ENCODE peak calls at places on chromosomes 2 and 18, in four cellular contexts. U is neural progenitor cell, L is K562, B is fibroblast of lung. X is an unnamed sample.

GRCh38 chr18:79791141-79791972 is 6.4 kb upstream of the KCNG2 start:
- DNase-seq in U (no peak), L (no peak), B (peak), X (peak)

GRCh38 chr18:3594760-3595241 is 144.8 kb downstream of the TGIF1 start:
- DNase-seq in U (peak), L (no peak), B (peak), X (peak)

GRCh38 chr2:109438773-109439191 is 175.0 kb downstream of the SEPTIN10 start:
- DNase-seq in U (no peak), L (no peak), B (peak), X (peak)

GRCh38 chr2:221467610-221468009 is 104.5 kb downstream of the EPHA4 start:
- DNase-seq in U (no peak), L (no peak), B (peak), X (peak)

GRCh38 chr2:25301453-25302352 is 40.0 kb downstream of the DNMT3A start:
- DNase-seq in U (no peak), L (no peak), B (peak), X (peak)

GRCh38 chr2:24844023-24844685 is 50.9 kb downstream of the CENPO start:
- DNase-seq in U (no peak), L (no peak), B (no peak), X (no peak)

GRCh38 chr2:10161961-10162441 is 39.5 kb downstream of the RRM2 start:
- DNase-seq in U (no peak), L (no peak), B (peak), X (peak)

GRCh38 chr2:211674715-211675114 is 863.9 kb downstream of the ERBB4 start:
- DNase-seq in U (no peak), L (no peak), B (no peak), X (no peak)

GRCh38 chr2:20050104-20050711 is 1.2 kb downstream of the LAPTM4A start:
- DNase-seq in U (no peak), L (peak), B (peak), X (peak)

GRCh38 chr2:160652236-160652635 is 158.6 kb upstream of the RBMS1 start:
- DNase-seq in U (no peak), L (no peak), B (peak), X (peak)

GRCh38 chr18:58400337-58400885 is 228.5 kb downstream of the ALPK2 start:
- DNase-seq in U (no peak), L (no peak), B (no peak), X (no peak)

GRCh38 chr2:101793277-101793969 is 95.9 kb downstream of the MAP4K4 start:
- DNase-seq in U (peak), L (no peak), B (no peak), X (no peak)

GRCh38 chr18:7568426-7568825 is 1.3 kb downstream of the PTPRM start:
- DNase-seq in U (peak), L (no peak), B (peak), X (no peak)

GRCh38 chr2:28360742-28361293 is 31.8 kb upstream of the FOSL2 start:
- DNase-seq in U (no peak), L (peak), B (peak), X (peak)

GRCh38 chr2:224165901-224166319 is 126.8 kb upstream of the SERPINE2 start:
- DNase-seq in U (no peak), L (no peak), B (peak), X (peak)

GRCh38 chr2:17043173-17043572 is 377.5 kb upstream of the CYRIA start:
- DNase-seq in U (no peak), L (no peak), B (peak), X (peak)

GRCh38 chr2:150109028-150109427 is 378.4 kb downstream of the RND3 start:
- DNase-seq in U (no peak), L (no peak), B (no peak), X (no peak)

GRCh38 chr2:97067279-97068004 is 27.2 kb downstream of the FAHD2B start:
- DNase-seq in U (no peak), L (no peak), B (no peak), X (no peak)

GRCh38 chr2:88016948-88017779 is 817 bp upstream of the RNU2-63P start:
- DNase-seq in U (peak), L (peak), B (peak), X (peak)

GRCh38 chr2:71347517-71347916 is 15.9 kb downstream of the ZNF638 start:
- DNase-seq in U (peak), L (peak), B (peak), X (peak)

GRCh38 chr2:189631849-189632248 is 29.4 kb upstream of the ASNSD1 start:
- DNase-seq in U (no peak), L (no peak), B (peak), X (no peak)

GRCh38 chr2:234032301-234032856 is 18.1 kb upstream of the SPP2 start:
- DNase-seq in U (no peak), L (no peak), B (peak), X (peak)

GRCh38 chr2:16475581-16475980 is 190.1 kb downstream of the CYRIA start:
- DNase-seq in U (no peak), L (no peak), B (no peak), X (peak)

GRCh38 chr2:45274190-45274926 is 265.1 kb upstream of the SIX2 start:
- DNase-seq in U (peak), L (no peak), B (no peak), X (no peak)

GRCh38 chr2:118845843-118846666 is 1.4 kb downstream of the EN1 start:
- DNase-seq in U (peak), L (peak), B (no peak), X (no peak)
- TF ChIP-seq EZH2 in U (peak), L (no peak), B (peak), X (peak)

GRCh38 chr18:52715961-52716360 is 376.0 kb downstream of the DCC start:
- DNase-seq in U (no peak), L (no peak), B (no peak), X (no peak)

GRCh38 chr18:52722904-52723303 is 382.9 kb downstream of the DCC start:
- DNase-seq in U (peak), L (no peak), B (no peak), X (no peak)

GRCh38 chr18:52715421-52715820 is 375.4 kb downstream of the DCC start:
- DNase-seq in U (no peak), L (no peak), B (no peak), X (no peak)

GRCh38 chr18:52716926-52717325 is 376.9 kb downstream of the DCC start:
- DNase-seq in U (peak), L (no peak), B (no peak), X (no peak)
- TF ChIP-seq CTCF in U (peak), L (no peak), B (peak), X (no peak)

GRCh38 chr18:9707381-9708056 is 582 bp upstream of the RAB31 start:
- DNase-seq in U (no peak), L (no peak), B (peak), X (no peak)
- TF ChIP-seq EZH2 in U (no peak), L (no peak), B (no peak), X (no peak)

GRCh38 chr2:99448556-99448955 is 41.3 kb downstream of the REV1 start:
- DNase-seq in U (no peak), L (no peak), B (peak), X (peak)

GRCh38 chr2:99445065-99445464 is 44.8 kb downstream of the REV1 start:
- DNase-seq in U (no peak), L (no peak), B (peak), X (no peak)

GRCh38 chr2:99439989-99440388 is 49.8 kb downstream of the REV1 start:
- DNase-seq in U (no peak), L (no peak), B (no peak), X (no peak)

GRCh38 chr2:99444222-99444621 is 45.6 kb downstream of the REV1 start:
- DNase-seq in U (no peak), L (no peak), B (no peak), X (no peak)

GRCh38 chr2:99442837-99443236 is 47.0 kb downstream of the REV1 start:
- DNase-seq in U (peak), L (no peak), B (no peak), X (no peak)
- TF ChIP-seq CTCF in U (peak), L (peak), B (peak), X (peak)

GRCh38 chr2:144516417-144516980 is 3.4 kb downstream of the ZEB2 start:
- DNase-seq in U (peak), L (peak), B (peak), X (peak)

GRCh38 chr2:144515694-144516416 is 4.1 kb downstream of the ZEB2 start:
- DNase-seq in U (peak), L (peak), B (peak), X (no peak)

GRCh38 chr2:144515425-144515693 is 4.6 kb downstream of the ZEB2 start:
- DNase-seq in U (no peak), L (no peak), B (no peak), X (no peak)

GRCh38 chr2:144513388-144514100 is 6.4 kb downstream of the ZEB2 start:
- DNase-seq in U (peak), L (no peak), B (peak), X (no peak)

DNA sequence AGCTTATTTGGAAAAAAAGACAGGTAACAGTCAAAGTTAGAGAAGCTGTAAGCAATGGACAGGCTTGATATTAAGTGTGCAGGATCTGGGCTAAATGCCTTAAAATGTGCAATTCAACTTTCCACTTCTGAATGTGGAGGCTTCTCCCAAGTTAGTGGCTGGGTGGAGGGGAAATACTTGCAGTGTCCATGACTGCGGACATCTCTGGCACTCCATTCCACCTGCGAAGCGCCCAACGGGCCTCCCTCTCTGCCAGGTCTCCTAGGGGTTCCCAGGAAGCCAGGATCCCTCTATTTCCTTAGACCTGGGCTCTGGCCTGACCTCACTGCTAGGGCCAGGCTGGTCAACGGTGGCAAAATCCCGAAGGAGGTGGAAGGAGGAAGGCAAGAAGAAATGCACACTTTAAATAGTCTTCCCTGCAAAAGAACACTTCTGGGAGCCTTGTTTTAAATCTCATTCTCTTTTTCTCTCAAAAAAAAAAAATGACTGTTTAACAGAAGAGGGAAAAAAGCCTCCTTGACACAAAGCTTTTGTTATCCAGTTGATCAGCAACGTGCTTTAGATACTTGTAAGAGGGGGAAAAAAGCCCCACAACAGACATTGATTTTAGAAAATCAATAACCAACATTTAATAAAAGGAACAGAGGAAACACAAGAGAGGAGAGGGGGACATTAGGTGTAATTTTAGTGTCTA is 5.0 kb downstream of the ZEB2 start:
- DNase-seq in U (no peak), L (no peak), B (peak), X (no peak)
- TF ChIP-seq EZH2 in U (no peak), L (no peak), B (no peak), X (peak)

DNA sequence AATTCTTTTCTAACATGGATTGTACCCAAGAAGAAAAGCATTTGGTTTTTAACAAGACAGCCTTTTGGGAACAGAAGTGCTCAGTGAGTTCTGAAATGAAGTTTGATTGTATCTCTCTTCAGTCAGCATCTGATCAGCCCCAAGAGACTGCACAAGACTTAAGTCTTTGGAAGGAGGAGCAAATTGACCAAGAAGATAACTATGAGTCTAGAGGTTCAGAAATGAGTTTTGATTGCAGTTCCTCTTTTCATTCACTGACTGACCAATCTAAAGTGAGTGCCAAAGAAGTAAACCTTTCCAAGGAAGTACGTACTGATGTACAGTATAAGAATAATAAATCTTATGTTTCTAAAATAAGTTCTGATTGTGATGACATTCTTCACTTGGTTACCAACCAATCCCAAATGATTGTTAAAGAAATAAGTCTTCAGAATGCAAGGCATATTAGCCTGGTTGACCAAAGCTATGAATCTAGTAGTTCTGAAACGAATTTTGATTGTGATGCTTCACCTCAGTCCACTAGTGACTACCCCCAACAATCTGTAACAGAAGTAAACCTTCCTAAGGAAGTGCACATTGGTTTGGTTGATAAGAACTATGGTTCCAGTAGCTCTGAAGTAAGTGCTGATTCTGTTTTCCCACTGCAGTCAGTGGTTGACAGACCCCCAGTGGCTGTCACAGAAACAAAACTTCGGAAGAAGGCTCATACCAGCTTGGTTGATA is 31.2 kb downstream of the ZDBF2 start:
- DNase-seq in U (no peak), L (no peak), B (no peak), X (no peak)
- TF ChIP-seq CTCF in U (no peak), L (no peak), B (no peak), X (no peak)

GRCh38 chr18:47251289-47252120 is at the start of gene SKOR2:
- DNase-seq in U (peak), L (no peak), B (peak), X (no peak)
- TF ChIP-seq EZH2 in U (peak), L (no peak), B (peak), X (peak)

GRCh38 chr2:238839428-238839827 is 8.5 kb upstream of the TWIST2 start:
- DNase-seq in U (no peak), L (no peak), B (no peak), X (no peak)
- TF ChIP-seq CTCF in U (no peak), L (no peak), B (no peak), X (no peak)

X was measured in mammary epithelial cell.